ENCODE peak calls at places on chromosomes 6 and 20, in five cellular contexts. H is H9, D is erythroblast, S is fibroblast of pulmonary artery, N is kidney glomerular epithelial cell. I is an unnamed sample.
A peak's percentile ranks its signal among the peaks of the same experiment; 100 is the strongest.

GRCh38 chr6:168908166-168908565 is 345.5 kb downstream of the THBS2 start:
- DNase-seq in D (no peak), N (no peak), H (no peak), S (peak; percentile 54), I (no peak)

GRCh38 chr6:99933129-99933528 is 60.9 kb downstream of the MCHR2 start:
- DNase-seq in N (no peak), D (no peak), H (no peak), S (peak; percentile 46), I (no peak)

GRCh38 chr6:31175961-31176360 is 5.5 kb upstream of the POU5F1 start:
- DNase-seq in N (no peak), D (no peak), H (no peak), S (peak; percentile 59), I (no peak)

GRCh38 chr6:33000053-33000452 is 9.3 kb downstream of the HLA-DOA start:
- DNase-seq in S (peak; percentile 40), N (no peak), D (peak; percentile 21), H (peak; percentile 81), I (no peak)

GRCh38 chr20:63074182-63074581 is 67.4 kb upstream of the BHLHE23 start:
- DNase-seq in H (no peak), D (no peak), S (no peak), N (no peak), I (no peak)

GRCh38 chr20:48066256-48066655 is 281.0 kb upstream of the SULF2 start:
- DNase-seq in H (no peak), N (no peak), D (no peak), S (peak; percentile 81), I (no peak)

GRCh38 chr6:31521835-31522234 is 6.9 kb upstream of the MCCD1 start:
- DNase-seq in H (no peak), D (no peak), S (no peak), N (no peak), I (no peak)

GRCh38 chr6:125275779-125276178 is 26.0 kb downstream of the HDDC2 start:
- DNase-seq in D (no peak), H (no peak), N (no peak), S (no peak), I (no peak)

GRCh38 chr6:37365791-37366190 is 12.0 kb downstream of the RNF8 start:
- DNase-seq in D (peak; percentile 31), N (no peak), S (peak; percentile 71), H (no peak), I (no peak)

GRCh38 chr6:42349753-42350573 is 101.8 kb downstream of the TRERF1 start:
- DNase-seq in D (no peak), S (no peak), N (no peak), H (no peak), I (no peak)

GRCh38 chr6:156507106-156507505 is 270.1 kb upstream of the ARID1B start:
- DNase-seq in N (no peak), S (no peak), D (no peak), H (no peak), I (no peak)

GRCh38 chr6:98775205-98775604 is 59.2 kb upstream of the POU3F2 start:
- DNase-seq in D (no peak), H (no peak), N (no peak), S (no peak), I (no peak)

GRCh38 chr6:139364302-139364981 is 10.0 kb downstream of the CITED2 start:
- DNase-seq in S (peak; percentile 72), H (no peak), N (peak; percentile 41), D (peak; percentile 71), I (no peak)

GRCh38 chr20:31790401-31790800 is 28.8 kb upstream of the MYLK2 start:
- DNase-seq in D (no peak), S (no peak), N (no peak), H (no peak), I (no peak)

GRCh38 chr20:35120012-35120701 is 27.0 kb downstream of the EDEM2 start:
- DNase-seq in H (no peak), N (no peak), S (peak; percentile 92), D (peak; percentile 81), I (no peak)

GRCh38 chr6:66948106-66948505 is 1241.1 kb upstream of the EYS start:
- DNase-seq in N (no peak), D (no peak), S (peak; percentile 62), H (no peak), I (no peak)

GRCh38 chr6:127119361-127120108 is 1.1 kb downstream of the RSPO3 start:
- DNase-seq in N (no peak), H (peak; percentile 49), S (no peak), D (no peak), I (peak; percentile 65)

I was measured in ecto neural progenitor cell.